ENCODE peak calls at places on chromosomes 12 and 14, in seven cellular contexts. Q is HCT116, R is GM12878, B is SK-N-SH, L is K562, V is H1, M is HepG2. G is an unnamed sample.

GRCh38 chr14:42556551-42556950 is 949.9 kb downstream of the LRFN5 start:
- DNase-seq in Q (no peak), R (no peak), B (no peak), L (no peak), V (no peak), M (no peak), G (no peak)

GRCh38 chr12:52415870-52416750 is 10.0 kb upstream of the KRT82 start:
- DNase-seq in Q (no peak), R (no peak), B (no peak), L (no peak), V (no peak), M (no peak), G (no peak)

GRCh38 chr14:68164723-68165122 is 345.1 kb downstream of the RAD51B start:
- DNase-seq in Q (no peak), R (no peak), B (peak), L (no peak), V (no peak), M (peak), G (no peak)

GRCh38 chr14:100342195-100342594 is 19.1 kb downstream of the SLC25A47 start:
- DNase-seq in Q (no peak), R (no peak), B (no peak), L (no peak), V (no peak), M (no peak), G (no peak)

GRCh38 chr14:73786632-73786941 is 65.0 kb upstream of the PTGR2 start:
- DNase-seq in Q (no peak), R (no peak), B (peak), L (no peak), V (no peak), M (no peak), G (no peak)

GRCh38 chr12:111180830-111181726 is 187.8 kb downstream of the PHETA1 start:
- DNase-seq in Q (no peak), R (no peak), B (peak), L (no peak), V (no peak), M (no peak), G (no peak)

GRCh38 chr14:103093856-103094405 is 594 bp upstream of the EXOC3L4 start:
- DNase-seq in Q (no peak), R (no peak), B (no peak), L (no peak), V (no peak), M (no peak), G (no peak)

GRCh38 chr12:51914034-51914923 is 7.0 kb downstream of the ACVRL1 start:
- DNase-seq in Q (no peak), R (no peak), B (peak), L (no peak), V (no peak), M (no peak), G (no peak)

GRCh38 chr12:84891106-84891838 is 21.3 kb downstream of the SLC6A15 start:
- DNase-seq in Q (no peak), R (no peak), B (no peak), L (no peak), V (no peak), M (no peak), G (no peak)

GRCh38 chr14:76844223-76844622 is 18.0 kb downstream of the LRRC74A start:
- DNase-seq in Q (peak), R (no peak), B (no peak), L (no peak), V (no peak), M (no peak), G (no peak)

GRCh38 chr12:130830246-130830551 is 8.9 kb downstream of the STX2 start:
- DNase-seq in Q (no peak), R (no peak), B (no peak), L (peak), V (no peak), M (no peak), G (no peak)

GRCh38 chr14:38074091-38074490 is 133.6 kb upstream of the SSTR1 start:
- DNase-seq in Q (no peak), R (no peak), B (no peak), L (no peak), V (no peak), M (no peak), G (no peak)

GRCh38 chr12:68042212-68042699 is 53.0 kb downstream of the IFNG-AS1 start:
- DNase-seq in Q (no peak), R (peak), B (no peak), L (no peak), V (no peak), M (peak), G (no peak)

GRCh38 chr14:69321601-69322330 is 61.8 kb downstream of the GALNT16 start:
- DNase-seq in Q (no peak), R (no peak), B (no peak), L (no peak), V (no peak), M (no peak), G (no peak)

GRCh38 chr12:496736-497135 is 37.0 kb downstream of the B4GALNT3 start:
- DNase-seq in Q (no peak), R (no peak), B (no peak), L (no peak), V (no peak), M (no peak), G (no peak)

GRCh38 chr14:29339491-29339890 is 572.9 kb downstream of the FOXG1 start:
- DNase-seq in Q (no peak), R (no peak), B (no peak), L (no peak), V (no peak), M (no peak), G (no peak)

GRCh38 chr12:7060353-7060954 is at the start of gene C1S:
- DNase-seq in Q (no peak), R (no peak), B (peak), L (peak), V (peak), M (peak), G (no peak)

GRCh38 chr12:69510176-69510827 is 40.1 kb downstream of the FRS2 start:
- DNase-seq in Q (no peak), R (no peak), B (no peak), L (no peak), V (no peak), M (no peak), G (no peak)

GRCh38 chr14:75513911-75514672 is 8.2 kb upstream of the BATF start:
- DNase-seq in Q (no peak), R (peak), B (no peak), L (no peak), V (no peak), M (no peak), G (no peak)

GRCh38 chr12:90995041-90995440 is 9.7 kb downstream of the EPYC start:
- DNase-seq in Q (no peak), R (no peak), B (no peak), L (no peak), V (no peak), M (no peak), G (no peak)

GRCh38 chr12:96261557-96261956 is 67.4 kb downstream of the ELK3 start:
- DNase-seq in Q (no peak), R (no peak), B (no peak), L (no peak), V (no peak), M (no peak), G (no peak)

GRCh38 chr12:3897400-3897910 is 24.3 kb upstream of the PARP11 start:
- DNase-seq in Q (no peak), R (no peak), B (no peak), L (no peak), V (no peak), M (no peak), G (no peak)

GRCh38 chr12:14567311-14568195 is at the start of gene PLBD1:
- DNase-seq in Q (no peak), R (no peak), B (peak), L (peak), V (peak), M (no peak), G (peak)
- TF ChIP-seq JUND in Q (no peak), R (no peak), B (no peak), L (no peak), V (no peak), M (no peak), G (no peak)

DNA sequence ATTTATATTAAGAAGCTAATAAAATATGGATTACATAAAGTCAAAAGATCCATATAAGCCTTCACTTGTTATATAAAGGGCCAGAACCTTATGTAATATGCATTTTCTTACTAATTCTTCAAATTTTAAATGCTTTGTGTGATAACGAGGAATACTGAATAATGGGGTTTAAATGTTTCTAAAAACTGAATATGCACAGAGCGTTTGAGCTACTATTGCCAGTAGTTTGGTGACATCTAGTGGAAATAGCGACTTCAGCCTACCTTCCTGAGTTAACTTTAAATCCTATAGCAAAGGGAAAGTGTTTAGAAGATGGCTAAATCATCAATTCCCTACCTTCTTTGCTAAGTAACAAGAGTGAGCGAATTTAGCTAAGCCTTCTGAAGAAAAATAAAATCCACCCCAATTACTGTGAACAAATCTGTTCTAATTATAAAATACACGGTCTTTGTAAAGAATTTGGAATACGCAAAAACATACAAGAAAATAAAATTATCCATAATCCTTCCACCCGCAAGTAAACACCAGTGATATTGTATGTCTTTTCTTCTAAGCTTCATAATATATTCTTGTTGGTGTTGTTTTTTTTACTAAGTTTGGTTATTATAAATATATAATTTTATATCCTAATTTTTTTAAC is 115.5 kb upstream of the G2E3 start:
- DNase-seq in Q (peak), R (no peak), B (peak), L (no peak), V (no peak), M (peak), G (peak)
- TF ChIP-seq JUND in Q (no peak), R (no peak), B (no peak), L (no peak), V (no peak), M (no peak), G (no peak)

DNA sequence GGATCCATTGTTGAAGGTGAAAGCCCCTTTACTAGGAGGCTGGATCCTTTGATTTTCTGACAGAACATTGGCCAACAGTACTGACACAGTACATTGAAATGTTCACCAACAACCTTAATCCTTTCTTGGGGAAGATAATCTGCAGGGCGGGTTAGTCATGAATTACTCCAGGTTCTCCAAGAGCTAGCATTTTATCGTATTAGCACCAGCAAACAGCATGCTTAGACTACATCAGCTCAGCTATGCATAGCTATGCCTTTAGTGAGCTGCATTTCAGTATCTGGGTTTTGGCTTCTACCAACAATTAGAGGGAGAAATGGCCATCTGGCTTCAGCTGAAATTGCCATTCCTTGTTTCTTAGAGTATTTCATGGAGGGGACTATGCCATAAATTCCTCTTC is 33.8 kb downstream of the SAMD4A start:
- DNase-seq in Q (no peak), R (no peak), B (no peak), L (no peak), V (no peak), M (no peak), G (no peak)
- TF ChIP-seq JUND in Q (no peak), R (no peak), B (no peak), L (no peak), V (no peak), M (no peak), G (no peak)

GRCh38 chr14:33728010-33728498 is 222.8 kb downstream of the EGLN3 start:
- DNase-seq in Q (no peak), R (no peak), B (no peak), L (no peak), V (no peak), M (no peak), G (no peak)
- TF ChIP-seq JUND in Q (no peak), R (no peak), B (no peak), L (no peak), V (no peak), M (no peak), G (no peak)